ENCODE peak calls at places on chromosome 17, in ten cellular contexts. M is mesendoderm; H is effector memory CD4-positive, alpha-beta T cell; Q is PC-9; T is heart left ventricle; L is naive thymus-derived CD4-positive, alpha-beta T cell; R is mammary epithelial cell; Y is colonic mucosa; V is prostate gland; U is fibroblast of lung. B is an unnamed sample.
A peak's percentile ranks its signal among the peaks of the same experiment; 100 is the strongest.

GRCh38 chr17:17512866-17513265 is 16.7 kb upstream of the RASD1 start:
- DNase-seq in V (no peak), H (no peak), Y (no peak), Q (no peak), L (no peak), T (no peak), M (no peak), R (no peak), U (no peak), B (peak; percentile 42)

GRCh38 chr17:48241131-48241591 is 133.6 kb downstream of the SNX11 start:
- DNase-seq in Q (peak; percentile 96), V (no peak), Y (no peak), H (no peak), T (peak; percentile 32), L (no peak), U (peak; percentile 66), M (peak; percentile 81), R (peak; percentile 56), B (peak; percentile 16)

GRCh38 chr17:1110524-1110843 is 69.3 kb downstream of the ABR start:
- DNase-seq in M (no peak), L (no peak), Y (no peak), R (no peak), U (no peak), T (no peak), V (no peak), H (no peak), Q (no peak), B (no peak)

GRCh38 chr17:5922476-5922875 is 147.7 kb upstream of the WSCD1 start:
- DNase-seq in Q (no peak), U (no peak), R (no peak), L (no peak), V (no peak), Y (no peak), T (no peak), H (no peak), M (no peak), B (no peak)

GRCh38 chr17:15351925-15352324 is 10.5 kb upstream of the TEKT3 start:
- DNase-seq in V (no peak), U (peak; percentile 92), R (peak; percentile 83), H (no peak), Y (peak; percentile 49), L (no peak), T (no peak), Q (peak; percentile 43), M (no peak), B (no peak)

GRCh38 chr17:5711344-5711743 is 127.0 kb upstream of the NLRP1 start:
- DNase-seq in H (no peak), M (peak; percentile 81), R (no peak), L (no peak), Q (no peak), U (no peak), T (no peak), Y (no peak), V (no peak), B (no peak)

GRCh38 chr17:30975042-30975820 is 4.4 kb downstream of the RNF135 start:
- DNase-seq in L (no peak), M (no peak), U (no peak), V (no peak), Y (no peak), H (no peak), R (no peak), Q (no peak), T (no peak), B (no peak)

GRCh38 chr17:42050360-42051012 is at the start of gene C17orf113:
- DNase-seq in H (peak; percentile 16), Q (peak; percentile 47), L (peak; percentile 11), U (peak; percentile 22), R (peak; percentile 15), V (peak; percentile 41), T (peak; percentile 63), M (peak; percentile 68), Y (peak; percentile 59), B (peak; percentile 75)

GRCh38 chr17:17363638-17364337 is 60.6 kb downstream of the NT5M start:
- DNase-seq in L (no peak), Y (no peak), M (no peak), R (no peak), Q (no peak), T (no peak), H (no peak), V (no peak), U (no peak), B (peak; percentile 51)

GRCh38 chr17:74816883-74817620 is 40.9 kb upstream of the NAT9 start:
- DNase-seq in M (no peak), U (no peak), Q (no peak), T (no peak), V (no peak), Y (no peak), H (no peak), R (no peak), L (no peak), B (no peak)

GRCh38 chr17:52737071-52737470 is 578.6 kb upstream of the CA10 start:
- DNase-seq in H (no peak), L (no peak), Y (no peak), V (no peak), T (no peak), M (no peak), U (no peak), Q (no peak), R (no peak), B (no peak)

GRCh38 chr17:7177954-7178477 is 1.2 kb downstream of the ASGR1 start:
- DNase-seq in L (no peak), U (no peak), V (no peak), R (no peak), Q (peak; percentile 41), Y (no peak), T (no peak), H (no peak), M (peak; percentile 72), B (no peak)

GRCh38 chr17:15398736-15399331 is 57.4 kb upstream of the TEKT3 start:
- DNase-seq in M (no peak), T (no peak), H (no peak), Y (no peak), R (peak; percentile 61), V (no peak), U (peak; percentile 19), Q (no peak), L (no peak), B (no peak)

GRCh38 chr17:78921437-78921971 is 3.7 kb downstream of the TIMP2 start:
- DNase-seq in H (no peak), R (no peak), U (no peak), L (no peak), Y (no peak), M (no peak), V (no peak), Q (no peak), T (peak; percentile 37), B (no peak)

GRCh38 chr17:81686614-81687013 is 2.8 kb downstream of the HGS start:
- DNase-seq in H (no peak), L (no peak), V (no peak), R (no peak), Y (no peak), T (no peak), M (no peak), Q (no peak), U (no peak), B (no peak)
- H3K36me3 ChIP-seq in H (peaks cover 55% of the 10 kb centered on the region), L (peaks cover 28% of the 10 kb centered on the region), V (peaks cover 3% of the 10 kb centered on the region), R (peaks cover 7% of the 10 kb centered on the region), Y (peaks cover 17% of the 10 kb centered on the region), T (peaks cover 71% of the 10 kb centered on the region), M (peaks cover 7% of the 10 kb centered on the region), Q (no peaks in the 10 kb centered on the region), U (peaks cover 46% of the 10 kb centered on the region), B (peaks cover 15% of the 10 kb centered on the region)

DNA sequence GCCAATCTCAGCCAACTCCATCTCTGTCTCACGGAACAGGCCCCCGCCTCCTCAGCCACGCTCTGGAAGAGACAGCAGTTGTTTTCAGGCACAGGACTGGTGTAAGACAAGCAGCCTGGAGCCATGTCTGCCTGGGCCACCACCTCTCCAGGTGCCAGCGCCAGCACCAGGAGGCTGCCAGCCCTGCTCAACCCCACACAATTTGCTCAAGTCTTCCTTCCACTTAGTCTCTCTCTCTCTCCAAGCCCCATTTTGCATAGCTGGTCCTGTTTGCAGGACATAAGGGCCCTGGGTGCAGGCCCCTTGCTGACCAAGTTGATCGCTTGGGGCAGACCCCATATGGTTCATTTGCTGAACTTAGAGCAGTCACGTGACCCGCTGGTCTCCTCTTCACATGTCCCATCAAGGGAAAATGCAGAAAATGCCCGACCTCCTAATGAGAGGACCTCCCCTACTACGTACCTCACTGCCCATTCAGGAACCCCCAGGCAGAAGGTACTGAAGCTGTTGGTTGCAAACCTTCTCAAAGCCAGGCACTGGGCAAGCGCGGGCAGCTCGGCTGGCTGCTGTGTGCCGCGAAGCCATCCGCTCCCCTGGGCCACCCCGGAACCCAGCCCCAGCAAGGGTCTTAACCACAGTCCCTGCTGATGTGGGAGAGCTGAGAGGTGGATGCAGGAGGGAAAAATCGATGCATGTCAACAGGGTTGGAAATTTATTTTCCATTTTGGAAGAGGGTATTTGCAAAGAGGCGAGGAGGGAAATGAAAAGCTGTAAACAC is 14.4 kb upstream of the TBX2 start:
- DNase-seq in V (no peak), H (no peak), T (no peak), U (no peak), R (no peak), L (no peak), Q (no peak), Y (no peak), M (no peak), B (no peak)
- H3K4me1 ChIP-seq in V (no peaks in the 10 kb centered on the region), H (peaks cover 4% of the 10 kb centered on the region), T (peaks cover 3% of the 10 kb centered on the region), U (peaks cover 23% of the 10 kb centered on the region), R (no peaks in the 10 kb centered on the region), L (no peaks in the 10 kb centered on the region), Q (no peaks in the 10 kb centered on the region), Y (no peaks in the 10 kb centered on the region), M (no peaks in the 10 kb centered on the region), B (peaks cover 3% of the 10 kb centered on the region)

DNA sequence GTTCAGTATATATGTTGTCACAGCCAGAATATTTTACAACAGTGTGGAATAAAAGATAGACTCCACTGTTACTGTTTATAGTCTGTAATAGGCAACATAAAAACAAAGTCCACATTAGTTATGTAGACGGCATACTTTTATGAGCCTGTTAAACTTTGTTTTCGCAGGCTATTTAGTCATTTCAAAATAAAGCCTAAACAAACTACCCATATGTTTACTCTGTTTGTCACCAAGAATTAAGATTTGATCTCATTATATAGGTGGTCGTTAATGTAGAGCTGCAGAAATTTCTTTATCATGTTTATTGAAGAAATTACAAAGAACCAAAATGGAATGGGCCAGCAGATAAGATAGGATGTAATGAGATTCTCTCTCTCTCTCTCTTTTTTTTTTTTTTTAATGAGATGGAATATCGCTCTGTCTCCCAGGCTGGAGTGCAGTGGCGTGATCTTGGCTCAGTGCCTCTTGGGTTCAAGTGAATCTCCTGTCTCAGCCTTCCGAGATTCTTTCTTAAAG is 943.8 kb upstream of the SOX9 start:
- DNase-seq in L (no peak), R (no peak), U (no peak), T (no peak), H (no peak), Q (no peak), V (no peak), M (no peak), Y (no peak), B (no peak)
- H3K27ac ChIP-seq in L (no peak overlapping the region), R (no peak overlapping the region), U (no peak overlapping the region), T (no peak overlapping the region), H (no peak overlapping the region), Q (no peak overlapping the region), V (no peak overlapping the region), M (no peak overlapping the region), Y (no peak overlapping the region), B (no peak overlapping the region)

DNA sequence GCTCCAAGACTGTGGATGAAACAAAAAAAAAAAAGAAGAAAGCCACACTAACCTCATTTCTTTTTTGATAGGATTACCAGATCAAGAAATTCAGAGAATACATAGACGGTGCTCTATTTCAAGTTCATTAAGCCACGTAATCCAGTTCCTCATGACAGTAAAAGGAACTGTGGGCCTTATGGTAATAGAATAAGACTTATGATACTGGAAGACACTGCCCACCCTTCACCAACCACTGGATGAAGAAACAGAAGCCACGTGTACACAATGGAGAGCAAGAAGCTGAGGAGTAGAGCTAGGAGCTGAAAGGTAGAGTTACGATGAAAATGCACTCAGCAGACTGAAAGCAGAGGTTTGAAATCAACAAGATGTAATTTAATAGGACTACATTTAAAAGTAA is 11.2 kb downstream of the NCBP3 start:
- DNase-seq in H (no peak), R (no peak), U (no peak), V (no peak), Q (no peak), Y (no peak), T (no peak), M (no peak), L (no peak), B (no peak)
- H3K36me3 ChIP-seq in H (peaks cover 33% of the 10 kb centered on the region), R (peaks cover 8% of the 10 kb centered on the region), U (peaks cover 5% of the 10 kb centered on the region), V (no peaks in the 10 kb centered on the region), Q (peaks cover 15% of the 10 kb centered on the region), Y (no peaks in the 10 kb centered on the region), T (peaks cover 85% of the 10 kb centered on the region), M (peaks cover 9% of the 10 kb centered on the region), L (peaks cover 3% of the 10 kb centered on the region), B (peaks cover 3% of the 10 kb centered on the region)

B was measured in pancreas.